ENCODE peak calls at places on chromosomes 6 and 20, in six cellular contexts. M is breast epithelium, J is HepG2, N is pancreas, V is psoas muscle, W is lung. Y is an unnamed sample.
A peak's percentile ranks its signal among the peaks of the same experiment; 100 is the strongest.

GRCh38 chr6:70103798-70104197 is 199.1 kb downstream of the COL9A1 start:
- DNase-seq in W (no peak), M (no peak), V (no peak), J (no peak), N (no peak), Y (no peak)

GRCh38 chr20:47614703-47615309 is 113.1 kb downstream of the NCOA3 start:
- DNase-seq in W (no peak), N (no peak), M (no peak), V (no peak), J (no peak), Y (no peak)

GRCh38 chr20:17721802-17722486 is 22.2 kb downstream of the BANF2 start:
- DNase-seq in M (no peak), J (peak; percentile 99), N (peak; percentile 61), V (no peak), W (no peak), Y (no peak)

GRCh38 chr6:29295623-29296022 is 5.9 kb upstream of the OR14J1 start:
- DNase-seq in M (no peak), W (no peak), V (no peak), N (no peak), J (no peak), Y (no peak)

GRCh38 chr6:169097336-169098052 is 156.2 kb downstream of the THBS2 start:
- DNase-seq in M (no peak), W (peak; percentile 10), N (no peak), V (no peak), J (no peak), Y (no peak)

GRCh38 chr6:163707385-163708355 is 293.2 kb downstream of the QKI start:
- DNase-seq in J (no peak), N (no peak), M (no peak), V (no peak), W (no peak), Y (no peak)

GRCh38 chr6:14930366-14930989 is 315.4 kb upstream of the JARID2 start:
- DNase-seq in N (no peak), J (no peak), W (no peak), V (no peak), M (no peak), Y (no peak)

GRCh38 chr20:54284928-54285704 is 77.2 kb downstream of the PFDN4 start:
- DNase-seq in W (no peak), M (no peak), J (no peak), V (no peak), N (no peak), Y (no peak)

GRCh38 chr6:126880926-126881325 is 237.5 kb upstream of the RSPO3 start:
- DNase-seq in V (no peak), W (no peak), N (no peak), M (no peak), J (no peak), Y (no peak)

GRCh38 chr20:12044969-12045368 is 127.3 kb downstream of the BTBD3 start:
- DNase-seq in V (no peak), M (no peak), J (no peak), W (no peak), N (no peak), Y (no peak)

GRCh38 chr6:104753251-104753650 is 106.5 kb downstream of the HACE1 start:
- DNase-seq in J (no peak), N (no peak), W (no peak), V (no peak), M (no peak), Y (no peak)

GRCh38 chr6:100512203-100512862 is 47.6 kb upstream of the SIM1 start:
- DNase-seq in J (no peak), W (no peak), V (no peak), N (no peak), M (no peak), Y (no peak)

GRCh38 chr6:129009856-129010255 is 126.9 kb downstream of the LAMA2 start:
- DNase-seq in N (no peak), W (no peak), M (no peak), V (no peak), J (no peak), Y (no peak)

GRCh38 chr6:113120214-113120576 is 737.0 kb upstream of the MARCKS start:
- DNase-seq in W (no peak), J (no peak), M (no peak), N (no peak), V (no peak), Y (no peak)

GRCh38 chr20:3796477-3797225 is 541 bp downstream of the CDC25B start:
- DNase-seq in J (no peak), W (no peak), N (peak; percentile 41), M (no peak), V (no peak), Y (no peak)

GRCh38 chr20:19497064-19497463 is 261.0 kb upstream of the RIN2 start:
- DNase-seq in N (no peak), M (no peak), J (no peak), V (no peak), W (no peak), Y (no peak)

GRCh38 chr20:39112196-39112743 is 150.1 kb downstream of the DHX35 start:
- DNase-seq in V (peak; percentile 30), N (peak; percentile 47), W (no peak), J (peak; percentile 65), M (no peak), Y (peak; percentile 8)

GRCh38 chr20:8766868-8767390 is 302.0 kb upstream of the PLCB4 start:
- DNase-seq in J (no peak), V (no peak), W (no peak), N (no peak), M (no peak), Y (no peak)

GRCh38 chr20:45128066-45128465 is 3.8 kb upstream of the WFDC12 start:
- DNase-seq in M (no peak), N (no peak), W (no peak), J (no peak), V (no peak), Y (no peak)

GRCh38 chr6:18367371-18367770 is 19.8 kb upstream of the RNF144B start:
- DNase-seq in M (no peak), V (no peak), W (no peak), N (no peak), J (no peak), Y (no peak)

GRCh38 chr6:54654376-54654775 is 192.2 kb upstream of the FAM83B start:
- DNase-seq in M (no peak), W (no peak), N (no peak), V (no peak), J (no peak), Y (no peak)

GRCh38 chr20:38167466-38167850 is 2.4 kb upstream of the TGM2 start:
- DNase-seq in V (no peak), M (no peak), J (no peak), N (no peak), W (no peak), Y (no peak)

GRCh38 chr20:53574259-53574789 is 19.3 kb downstream of the ZNF217 start:
- DNase-seq in W (no peak), N (no peak), V (no peak), M (no peak), J (no peak), Y (no peak)

GRCh38 chr6:106973018-106973840 is 1.3 kb downstream of the CD24 start:
- DNase-seq in W (no peak), N (peak; percentile 53), J (no peak), M (no peak), V (no peak), Y (peak; percentile 58)

GRCh38 chr6:138795809-138796469 is at the start of gene ECT2L:
- DNase-seq in J (no peak), W (peak; percentile 74), N (peak; percentile 29), V (peak; percentile 80), M (peak; percentile 51), Y (peak; percentile 62)

GRCh38 chr6:18147160-18147559 is 7.7 kb downstream of the TPMT start:
- DNase-seq in N (no peak), W (no peak), M (no peak), V (no peak), J (peak; percentile 58), Y (no peak)

GRCh38 chr6:11096109-11096508 is 2.5 kb downstream of the SMIM13 start:
- DNase-seq in N (no peak), J (peak; percentile 76), M (peak; percentile 26), V (no peak), W (no peak), Y (peak; percentile 6)

GRCh38 chr6:44580901-44581300 is 193.4 kb downstream of the CDC5L start:
- DNase-seq in N (no peak), M (no peak), W (no peak), J (no peak), V (no peak), Y (no peak)

GRCh38 chr6:101921829-101922450 is 528.4 kb downstream of the GRIK2 start:
- DNase-seq in M (no peak), N (no peak), V (no peak), W (no peak), J (no peak), Y (no peak)

DNA sequence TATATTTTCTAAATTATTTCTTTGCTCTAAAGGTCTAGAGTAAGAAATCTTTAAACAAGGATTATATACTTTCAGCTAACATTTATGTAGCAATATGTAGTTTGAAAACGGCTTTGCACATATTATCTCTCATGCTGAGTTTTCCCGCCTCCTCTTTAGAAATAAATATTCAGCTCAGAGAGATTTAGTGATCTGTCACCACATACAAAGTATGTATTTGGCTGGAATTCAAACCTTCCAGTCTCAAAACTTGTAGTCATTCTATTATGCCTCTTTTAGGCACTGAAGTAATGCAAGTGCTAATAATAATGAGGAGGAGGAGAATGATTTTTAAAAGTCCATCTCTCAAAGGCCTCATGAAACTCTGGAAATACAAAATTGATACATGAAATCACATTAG is 525.0 kb downstream of the GRIK2 start:
- DNase-seq in W (no peak), J (no peak), M (no peak), N (no peak), V (no peak), Y (no peak)
- H3K9me3 ChIP-seq in W (no peaks in the 10 kb centered on the region), J (no peaks in the 10 kb centered on the region), M (no peaks in the 10 kb centered on the region), N (no peaks in the 10 kb centered on the region), V (no peaks in the 10 kb centered on the region), Y (no peaks in the 10 kb centered on the region)

GRCh38 chr6:154733610-154734379 is 579 bp downstream of the SCAF8 start:
- DNase-seq in N (peak; percentile 95), J (peak; percentile 95), M (peak; percentile 95), W (peak; percentile 97), V (peak; percentile 97), Y (peak; percentile 98)
- TF ChIP-seq CTCF in N (no peak), J (no peak), M (peak; percentile 45), W (no peak), V (no peak), Y (no peak)

DNA sequence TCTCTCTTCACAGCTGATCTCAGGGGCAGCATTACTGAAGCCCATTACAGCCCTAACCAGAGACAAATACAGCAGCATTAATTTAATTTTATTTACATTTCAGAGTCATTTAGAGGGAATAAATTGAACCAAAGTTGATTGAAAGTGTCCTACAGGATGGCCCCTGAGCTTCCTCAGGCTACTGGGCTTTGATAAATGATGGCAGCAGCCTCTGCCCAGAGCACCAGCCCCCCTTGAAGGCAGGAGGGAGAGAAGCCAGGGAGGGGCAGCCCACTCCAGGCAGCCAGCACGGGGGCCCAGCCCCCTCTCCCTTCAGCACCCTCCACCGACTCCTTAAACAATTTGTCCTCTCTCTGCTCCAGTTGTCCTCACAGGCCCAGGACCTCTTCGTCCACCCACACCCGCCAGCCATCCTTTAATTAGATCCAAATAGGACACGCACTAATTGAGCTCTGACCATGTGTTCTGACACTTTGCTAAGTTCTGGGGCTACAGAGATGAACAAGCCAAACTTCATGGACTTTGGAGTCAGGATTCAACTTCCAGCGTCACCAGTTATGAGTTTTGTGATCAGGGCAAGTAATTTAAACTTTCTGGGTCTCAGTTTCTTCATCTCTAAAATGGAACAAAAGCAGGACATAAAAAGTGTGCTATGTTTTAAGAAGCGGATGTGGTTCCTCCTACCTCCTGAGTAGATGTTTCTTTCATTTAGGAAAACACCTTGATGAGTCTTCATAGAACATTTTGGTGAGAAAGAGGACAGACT is 18.4 kb upstream of the ZFAND3 start:
- DNase-seq in J (no peak), M (no peak), N (no peak), V (no peak), W (no peak), Y (peak; percentile 37)
- H3K9me3 ChIP-seq in J (no peaks in the 10 kb centered on the region), M (no peaks in the 10 kb centered on the region), N (no peaks in the 10 kb centered on the region), V (no peaks in the 10 kb centered on the region), W (no peaks in the 10 kb centered on the region), Y (no peaks in the 10 kb centered on the region)

GRCh38 chr6:41712651-41713103 is 22.7 kb downstream of the TFEB start:
- DNase-seq in V (peak; percentile 56), M (peak; percentile 92), J (no peak), W (peak; percentile 72), N (peak; percentile 81), Y (peak; percentile 99)
- TF ChIP-seq CTCF in V (no peak), M (no peak), J (no peak), W (no peak), N (no peak), Y (peak; percentile 32)

Y was measured in thyroid gland.